ENCODE peak calls at places on chromosomes 11 and 22, in six cellular contexts. J is body of pancreas; N is naive thymus-derived CD4-positive, alpha-beta T cell; S is brain microvascular endothelial cell; L is mammary epithelial cell; W is endodermal cell. D is an unnamed sample.

GRCh38 chr11:128593281-128593680 is 5.9 kb upstream of the ETS1 start:
- DNase-seq in J (no peak), L (no peak), N (no peak), S (peak; percentile 52), W (peak; percentile 91), D (no peak)

GRCh38 chr11:114195981-114196731 is 100.0 kb upstream of the NNMT start:
- DNase-seq in J (peak; percentile 64), N (peak; percentile 41), S (no peak), W (no peak), L (peak; percentile 34), D (no peak)

GRCh38 chr11:112617089-112617407 is 344.2 kb upstream of the NCAM1 start:
- DNase-seq in W (no peak), J (no peak), S (no peak), N (no peak), L (no peak), D (no peak)

GRCh38 chr11:126310229-126310991 is 6.5 kb downstream of the DCPS start:
- DNase-seq in N (peak; percentile 41), S (peak; percentile 66), W (peak; percentile 92), L (peak; percentile 50), J (peak; percentile 67), D (peak; percentile 60)

GRCh38 chr11:12045914-12046635 is 37.6 kb upstream of the DKK3 start:
- DNase-seq in W (no peak), L (no peak), J (no peak), S (no peak), N (no peak), D (no peak)

GRCh38 chr22:46272762-46273431 is 5.1 kb downstream of the TTC38 start:
- DNase-seq in W (no peak), S (no peak), L (no peak), N (no peak), J (no peak), D (no peak)

GRCh38 chr11:6315811-6316425 is 4.4 kb downstream of the CAVIN3 start:
- DNase-seq in W (peak; percentile 86), L (peak; percentile 40), N (peak; percentile 11), J (peak; percentile 68), S (peak; percentile 57), D (no peak)

GRCh38 chr11:119417726-119418540 is 5.0 kb downstream of the THY1 start:
- DNase-seq in S (peak; percentile 62), J (no peak), L (peak; percentile 81), W (no peak), N (no peak), D (no peak)

GRCh38 chr11:62752994-62753735 is 795 bp downstream of the ZBTB3 start:
- DNase-seq in N (no peak), S (no peak), J (peak; percentile 19), L (no peak), W (no peak), D (no peak)

GRCh38 chr11:70568504-70569172 is 170.3 kb downstream of the CTTN start:
- DNase-seq in L (peak; percentile 14), J (no peak), S (peak; percentile 23), N (no peak), W (peak; percentile 93), D (no peak)
- H3K27ac ChIP-seq in L (no peak overlapping the region), J (peak overlapping the region; percentile 25), S (no peak overlapping the region), N (no peak overlapping the region), W (peak overlapping the region; percentile 14), D (no peak overlapping the region)

GRCh38 chr11:99565333-99565732 is 544.6 kb downstream of the CNTN5 start:
- DNase-seq in N (no peak), S (no peak), J (no peak), L (no peak), W (no peak), D (no peak)

GRCh38 chr11:99571094-99571493 is 550.3 kb downstream of the CNTN5 start:
- DNase-seq in L (no peak), J (no peak), N (no peak), W (no peak), S (no peak), D (no peak)

GRCh38 chr11:99568808-99569207 is 548.1 kb downstream of the CNTN5 start:
- DNase-seq in J (no peak), L (no peak), S (no peak), N (no peak), W (no peak), D (no peak)
- H3K27ac ChIP-seq in J (no peak overlapping the region), L (no peak overlapping the region), S (no peak overlapping the region), N (no peak overlapping the region), W (no peak overlapping the region), D (no peak overlapping the region)

GRCh38 chr22:41828516-41828915 is 4.4 kb upstream of the SREBF2 start:
- DNase-seq in W (no peak), S (no peak), J (peak; percentile 53), L (no peak), N (no peak), D (no peak)

GRCh38 chr22:41831383-41831782 is 1.5 kb upstream of the SREBF2 start:
- DNase-seq in S (no peak), L (no peak), N (no peak), J (no peak), W (no peak), D (no peak)

GRCh38 chr22:41831828-41832552 is 915 bp upstream of the SREBF2 start:
- DNase-seq in N (no peak), S (no peak), L (no peak), J (no peak), W (no peak), D (no peak)

GRCh38 chr22:41827671-41828070 is 5.2 kb upstream of the SREBF2 start:
- DNase-seq in J (no peak), W (no peak), N (no peak), S (no peak), L (no peak), D (no peak)

GRCh38 chr22:41830174-41830573 is 2.7 kb upstream of the SREBF2 start:
- DNase-seq in W (peak; percentile 63), J (no peak), N (no peak), L (no peak), S (no peak), D (no peak)
- H3K27ac ChIP-seq in W (no peak overlapping the region), J (no peak overlapping the region), N (no peak overlapping the region), L (no peak overlapping the region), S (no peak overlapping the region), D (no peak overlapping the region)

GRCh38 chr11:108698844-108699642 is 34.2 kb downstream of the DDX10 start:
- DNase-seq in S (no peak), J (no peak), L (peak; percentile 77), N (no peak), W (no peak), D (no peak)
- H3K27ac ChIP-seq in S (no peak overlapping the region), J (no peak overlapping the region), L (peak overlapping the region; percentile 65), N (no peak overlapping the region), W (no peak overlapping the region), D (no peak overlapping the region)

GRCh38 chr11:102046841-102047240 is 396 bp upstream of the CFAP300 start:
- DNase-seq in N (no peak), J (no peak), L (no peak), W (no peak), S (no peak), D (no peak)
- H3K27ac ChIP-seq in N (no peak overlapping the region), J (no peak overlapping the region), L (peak overlapping the region; percentile 65), W (no peak overlapping the region), S (peak overlapping the region; percentile 66), D (no peak overlapping the region)

D was measured in caudate nucleus.